ENCODE peak calls at places on chromosome X, in five cellular contexts. A is BE2C, H is cardiac muscle cell, Z is RWPE1, T is transverse colon. W is an unnamed sample.

GRCh38 chrX:119482497-119483480 is 14.5 kb downstream of the SLC25A5 start:
- DNase-seq in A (peak; percentile 65), H (peak; percentile 68), Z (no peak), T (peak; percentile 76), W (peak; percentile 60)

GRCh38 chrX:139058831-139059495 is 347.4 kb upstream of the FGF13 start:
- DNase-seq in A (no peak), H (no peak), Z (peak; percentile 19), T (no peak), W (peak; percentile 73)

GRCh38 chrX:139077303-139078131 is 366.0 kb upstream of the FGF13 start:
- DNase-seq in A (no peak), H (no peak), Z (peak; percentile 11), T (no peak), W (peak; percentile 68)

GRCh38 chrX:46572295-46572936 is 1.1 kb upstream of the CHST7 start:
- DNase-seq in A (no peak), H (no peak), Z (no peak), T (no peak), W (no peak)

GRCh38 chrX:154738013-154738738 is 12.7 kb downstream of the GAB3 start:
- DNase-seq in A (no peak), H (peak; percentile 84), Z (no peak), T (peak; percentile 45), W (peak; percentile 78)

GRCh38 chrX:46758956-46759644 is at the start of gene SLC9A7:
- DNase-seq in A (peak; percentile 75), H (peak; percentile 72), Z (peak; percentile 41), T (peak; percentile 78), W (peak; percentile 75)

GRCh38 chrX:53445977-53446376 is 11.8 kb upstream of the HSD17B10 start:
- DNase-seq in A (peak; percentile 53), H (peak; percentile 44), Z (no peak), T (peak; percentile 43), W (peak; percentile 66)

GRCh38 chrX:132532097-132532496 is 43.3 kb upstream of the MBNL3 start:
- DNase-seq in A (no peak), H (no peak), Z (no peak), T (no peak), W (no peak)

GRCh38 chrX:24513416-24513815 is 48.3 kb downstream of the PDK3 start:
- DNase-seq in A (no peak), H (no peak), Z (no peak), T (no peak), W (no peak)

GRCh38 chrX:24520472-24520871 is 55.4 kb downstream of the PDK3 start:
- DNase-seq in A (no peak), H (no peak), Z (no peak), T (no peak), W (no peak)

DNA sequence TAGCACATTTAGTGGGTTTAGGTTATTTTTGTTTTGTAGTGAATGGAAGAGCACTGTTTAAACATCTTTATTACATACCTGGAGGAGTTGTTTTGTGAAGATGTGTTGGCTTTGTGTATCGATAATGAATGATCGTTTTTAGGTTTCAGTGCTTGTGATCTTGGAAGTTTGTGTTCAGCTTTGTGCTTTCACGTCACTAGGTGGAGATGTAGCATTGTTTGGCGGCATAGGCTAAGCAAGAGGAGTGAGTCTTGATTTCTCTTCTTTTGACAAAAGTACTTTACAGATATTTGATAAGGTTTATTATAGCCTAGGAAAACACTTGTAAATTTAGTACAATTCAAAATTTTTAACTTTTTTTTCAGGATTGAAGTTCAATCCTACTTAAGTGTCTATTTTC is 50.4 kb downstream of the PDK3 start:
- DNase-seq in A (peak; percentile 8), H (peak; percentile 49), Z (no peak), T (no peak), W (peak; percentile 30)
- TF ChIP-seq CTCF in A (peak; percentile 65), H (peak; percentile 41), Z (no peak), T (no peak), W (peak; percentile 14)

GRCh38 chrX:135295944-135296305 is 13.4 kb upstream of the ETDC start:
- DNase-seq in A (no peak), H (no peak), Z (no peak), T (no peak), W (no peak)

GRCh38 chrX:135295238-135295943 is 13.9 kb upstream of the ETDC start:
- DNase-seq in A (peak; percentile 66), H (peak; percentile 55), Z (no peak), T (peak; percentile 19), W (no peak)
- TF ChIP-seq CTCF in A (peak; percentile 42), H (peak; percentile 43), Z (no peak), T (no peak), W (no peak)

DNA sequence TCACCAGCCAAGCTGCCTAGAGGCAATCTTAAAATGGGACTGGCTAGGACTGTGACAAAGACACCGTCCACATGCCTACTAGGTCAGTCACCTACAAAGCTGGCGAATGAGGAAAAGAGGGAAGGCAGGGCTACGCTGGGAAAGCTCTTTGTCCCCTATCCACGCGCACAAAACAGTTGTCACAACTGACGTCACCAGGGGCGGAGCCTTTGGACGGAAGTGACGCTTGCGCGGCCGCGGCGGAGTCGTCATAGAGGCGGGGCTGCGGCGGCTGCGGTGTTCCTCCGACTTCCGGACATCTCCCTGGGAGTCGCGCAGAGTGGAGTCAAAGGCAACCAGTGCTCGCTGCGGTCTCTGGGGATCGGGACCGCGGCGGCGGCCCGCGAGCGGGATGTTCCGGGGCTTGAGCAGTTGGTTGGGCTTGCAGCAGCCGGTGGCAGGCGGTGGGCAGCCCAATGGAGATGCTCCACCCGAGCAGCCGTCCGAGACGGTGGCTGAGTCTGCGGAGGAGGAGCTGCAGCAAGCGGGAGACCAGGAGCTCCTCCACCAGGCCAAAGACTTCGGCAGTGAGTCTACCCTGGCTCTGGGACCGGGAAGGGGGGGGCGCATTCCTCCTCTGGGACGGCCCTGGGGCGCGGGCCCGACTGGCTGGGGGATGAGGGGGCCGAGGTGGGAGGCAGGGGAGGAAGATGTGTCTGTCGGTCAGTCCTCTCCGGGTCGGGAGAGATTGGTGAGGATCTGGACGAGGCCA is at the start of gene SYAP1:
- DNase-seq in A (peak; percentile 94), H (peak; percentile 97), Z (peak; percentile 66), T (peak; percentile 99), W (peak; percentile 98)
- TF ChIP-seq CTCF in A (no peak), H (no peak), Z (no peak), T (no peak), W (no peak)

DNA sequence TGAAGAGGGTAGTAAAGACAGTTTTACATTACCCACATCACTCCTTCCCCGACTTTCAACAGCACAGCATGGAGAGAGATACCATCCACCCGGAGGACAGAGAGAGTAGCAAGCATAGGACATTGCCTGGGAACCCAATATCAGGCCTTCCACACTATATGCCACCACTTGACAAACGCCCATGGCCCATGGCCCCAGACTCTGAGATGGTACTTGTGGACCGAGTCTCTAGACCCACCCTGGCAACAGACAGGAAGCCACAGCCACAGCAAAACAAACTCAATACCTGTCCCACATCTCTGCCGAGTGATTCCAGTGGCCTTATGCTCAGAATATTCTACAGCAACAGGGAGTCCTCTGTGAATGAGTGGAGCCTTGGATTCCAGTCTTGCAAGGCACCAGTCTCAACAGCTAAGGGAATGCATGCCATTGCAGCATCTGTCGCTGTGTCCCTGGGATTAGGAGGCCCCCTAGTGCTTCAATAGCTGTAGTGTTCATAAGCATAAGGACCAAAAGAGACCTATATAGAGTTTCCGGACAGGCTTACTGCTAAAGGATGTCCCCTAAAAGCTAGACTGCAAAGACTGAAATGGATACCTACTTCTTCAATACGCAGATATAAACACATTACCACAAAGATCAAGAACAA is 14.7 kb upstream of the CT55 start:
- DNase-seq in A (peak; percentile 53), H (peak; percentile 58), Z (peak; percentile 37), T (no peak), W (peak; percentile 69)
- TF ChIP-seq CTCF in A (peak; percentile 64), H (peak; percentile 47), Z (peak; percentile 10), T (peak; percentile 32), W (peak; percentile 73)

GRCh38 chrX:10773318-10773717 is 152.9 kb upstream of the MID1 start:
- DNase-seq in A (no peak), H (no peak), Z (no peak), T (no peak), W (no peak)

GRCh38 chrX:10769696-10770619 is 149.6 kb upstream of the MID1 start:
- DNase-seq in A (peak; percentile 6), H (peak; percentile 47), Z (no peak), T (no peak), W (no peak)

GRCh38 chrX:10769165-10769564 is 148.8 kb upstream of the MID1 start:
- DNase-seq in A (no peak), H (peak; percentile 55), Z (no peak), T (no peak), W (peak; percentile 39)
- TF ChIP-seq CTCF in A (peak; percentile 61), H (peak; percentile 53), Z (peak; percentile 11), T (no peak), W (peak; percentile 49)

GRCh38 chrX:143437439-143437838 is 79.8 kb downstream of the SPANXN3 start:
- DNase-seq in A (no peak), H (peak; percentile 55), Z (peak; percentile 0), T (no peak), W (peak; percentile 52)
- TF ChIP-seq CTCF in A (no peak), H (peak; percentile 47), Z (peak; percentile 32), T (no peak), W (peak; percentile 51)

DNA sequence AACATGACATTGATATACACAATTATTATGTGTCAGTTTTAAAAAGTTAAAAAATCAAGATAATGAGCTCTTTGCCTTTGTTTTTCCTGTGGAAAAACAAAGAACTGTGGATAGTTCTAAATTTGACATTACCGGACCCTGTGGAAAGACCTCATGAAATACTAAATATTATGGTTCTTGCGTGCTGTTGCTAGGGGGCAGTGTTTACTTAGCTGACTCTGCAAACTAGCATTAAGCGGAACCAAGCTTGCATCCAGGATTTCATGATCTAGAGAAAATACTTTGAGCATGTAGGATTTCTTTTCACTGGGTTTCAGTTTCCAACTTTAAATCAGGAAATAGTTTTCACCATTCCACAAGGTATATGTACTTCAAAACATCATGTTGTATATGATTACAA is 33.6 kb downstream of the CLCN4 start:
- DNase-seq in A (peak; percentile 47), H (peak; percentile 84), Z (peak; percentile 26), T (peak; percentile 27), W (peak; percentile 62)
- TF ChIP-seq CTCF in A (peak; percentile 66), H (peak; percentile 53), Z (peak; percentile 56), T (peak; percentile 16), W (peak; percentile 63)

GRCh38 chrX:49250066-49250465 is 14.4 kb downstream of the FOXP3 start:
- DNase-seq in A (no peak), H (no peak), Z (no peak), T (no peak), W (no peak)

GRCh38 chrX:49249616-49250015 is 14.3 kb downstream of the CCDC22 start:
- DNase-seq in A (no peak), H (no peak), Z (no peak), T (no peak), W (no peak)

GRCh38 chrX:49249071-49249470 is 13.8 kb downstream of the CCDC22 start:
- DNase-seq in A (no peak), H (no peak), Z (no peak), T (no peak), W (no peak)

GRCh38 chrX:49251325-49251724 is 13.2 kb downstream of the FOXP3 start:
- DNase-seq in A (no peak), H (no peak), Z (no peak), T (no peak), W (no peak)

DNA sequence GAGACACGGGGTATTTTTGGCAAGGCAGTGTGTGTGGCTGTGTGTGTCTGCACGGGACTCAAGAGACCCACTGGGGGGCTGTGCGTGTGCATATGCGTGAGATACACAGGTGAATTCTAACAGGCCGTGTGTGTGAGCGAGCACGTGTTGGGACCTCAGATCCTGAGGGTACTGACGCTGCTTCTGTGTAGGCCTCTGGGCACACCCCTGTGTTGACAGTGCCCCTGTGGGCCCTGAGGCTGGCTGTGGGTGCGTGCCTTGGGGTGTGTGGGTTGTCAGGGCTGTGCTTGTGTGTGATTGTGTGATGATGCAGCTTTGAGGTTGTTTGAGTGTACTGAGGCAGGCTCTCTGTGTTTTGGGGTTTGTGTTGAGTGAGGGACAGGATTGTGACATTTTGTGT is 13.9 kb downstream of the FOXP3 start:
- DNase-seq in A (no peak), H (no peak), Z (no peak), T (no peak), W (no peak)
- TF ChIP-seq CTCF in A (no peak), H (no peak), Z (no peak), T (no peak), W (no peak)

W was measured in MCF 10A.